ENCODE peak calls at places on chromosomes 13 and 19, in ten cellular contexts. F is mesendoderm, R is GM23248, Q is H1, Z is mammary epithelial cell, J is SK-N-SH, G is endothelial cell of umbilical vein, P is MM.1S, C is neural progenitor cell, N is astrocyte. X is an unnamed sample. For H3K79me2, the result is how much of the 10 kb centered on the place peaks cover.

GRCh38 chr19:13036366-13036976 is 41.2 kb downstream of the NFIX start:
- DNase-seq in F (peak), R (peak), Q (no peak), Z (peak), J (no peak), G (no peak), P (peak), C (no peak), N (peak), X (peak)

GRCh38 chr13:23705578-23705977 is 135.4 kb downstream of the TNFRSF19 start:
- DNase-seq in F (no peak), R (peak), Q (no peak), Z (no peak), J (no peak), G (no peak), P (no peak), C (no peak), N (no peak), X (no peak)

GRCh38 chr13:53174550-53174949 is 145.9 kb downstream of the OLFM4 start:
- DNase-seq in F (no peak), R (no peak), Q (no peak), Z (no peak), J (no peak), G (no peak), P (no peak), C (no peak), N (no peak), X (no peak)

GRCh38 chr19:53906211-53907192 is 2.6 kb upstream of the CACNG7 start:
- DNase-seq in F (no peak), R (peak), Q (peak), Z (no peak), J (peak), G (no peak), P (no peak), C (peak), N (no peak), X (peak)

GRCh38 chr13:108185218-108185617 is 30.1 kb downstream of the LIG4 start:
- DNase-seq in F (no peak), R (no peak), Q (no peak), Z (no peak), J (no peak), G (no peak), P (no peak), C (no peak), N (no peak), X (no peak)

GRCh38 chr19:16367269-16367683 is 42.6 kb downstream of the KLF2 start:
- DNase-seq in F (no peak), R (no peak), Q (no peak), Z (no peak), J (no peak), G (no peak), P (peak), C (no peak), N (no peak), X (no peak)

GRCh38 chr13:85970727-85971126 is 171.5 kb upstream of the SLITRK6 start:
- DNase-seq in F (no peak), R (peak), Q (no peak), Z (no peak), J (no peak), G (no peak), P (no peak), C (no peak), N (no peak), X (peak)

GRCh38 chr19:13817018-13817614 is 21.9 kb downstream of the ZSWIM4 start:
- DNase-seq in F (peak), R (peak), Q (peak), Z (no peak), J (no peak), G (no peak), P (peak), C (peak), N (no peak), X (no peak)

GRCh38 chr19:35378356-35378755 is 7.5 kb downstream of the GPR42 start:
- DNase-seq in F (no peak), R (no peak), Q (no peak), Z (no peak), J (no peak), G (no peak), P (no peak), C (no peak), N (no peak), X (no peak)

GRCh38 chr13:93066187-93066586 is 160.4 kb upstream of the GPC6 start:
- DNase-seq in F (no peak), R (peak), Q (no peak), Z (peak), J (no peak), G (no peak), P (no peak), C (no peak), N (peak), X (peak)

GRCh38 chr19:33402421-33403220 is 29.1 kb downstream of the CEBPG start:
- DNase-seq in F (no peak), R (no peak), Q (no peak), Z (no peak), J (peak), G (no peak), P (no peak), C (no peak), N (no peak), X (no peak)

GRCh38 chr19:46383846-46384245 is 29.5 kb downstream of the CCDC8 start:
- DNase-seq in F (no peak), R (no peak), Q (no peak), Z (no peak), J (no peak), G (no peak), P (no peak), C (no peak), N (no peak), X (no peak)

GRCh38 chr19:53172892-53173291 is 14.0 kb upstream of the ZNF347 start:
- DNase-seq in F (no peak), R (no peak), Q (no peak), Z (no peak), J (no peak), G (no peak), P (no peak), C (no peak), N (no peak), X (no peak)

GRCh38 chr13:31100721-31101120 is 61.0 kb downstream of the HSPH1 start:
- DNase-seq in F (no peak), R (no peak), Q (no peak), Z (no peak), J (no peak), G (no peak), P (no peak), C (no peak), N (no peak), X (no peak)

GRCh38 chr19:6536138-6536671 is 5.4 kb downstream of the TNFSF9 start:
- DNase-seq in F (peak), R (peak), Q (peak), Z (peak), J (peak), G (peak), P (peak), C (peak), N (peak), X (peak)

GRCh38 chr19:19111138-19111835 is 27.0 kb downstream of the TMEM161A start:
- DNase-seq in F (no peak), R (no peak), Q (no peak), Z (no peak), J (peak), G (no peak), P (no peak), C (no peak), N (no peak), X (no peak)

GRCh38 chr19:13794388-13794751 is 873 bp upstream of the ZSWIM4 start:
- DNase-seq in F (no peak), R (peak), Q (no peak), Z (peak), J (no peak), G (peak), P (no peak), C (no peak), N (peak), X (peak)

GRCh38 chr19:9406798-9407352 is 28.5 kb downstream of the ZNF266 start:
- DNase-seq in F (no peak), R (peak), Q (no peak), Z (peak), J (peak), G (no peak), P (no peak), C (no peak), N (peak), X (no peak)

GRCh38 chr13:45936621-45937020 is 85.1 kb upstream of the SIAH3 start:
- DNase-seq in F (peak), R (no peak), Q (no peak), Z (no peak), J (no peak), G (no peak), P (no peak), C (no peak), N (no peak), X (no peak)

GRCh38 chr13:55437162-55437561 is 1703.6 kb upstream of the PRR20A start:
- DNase-seq in F (no peak), R (no peak), Q (no peak), Z (no peak), J (no peak), G (no peak), P (no peak), C (peak), N (no peak), X (no peak)

GRCh38 chr19:8578642-8579265 is 1.5 kb upstream of the MYO1F start:
- DNase-seq in F (peak), R (peak), Q (peak), Z (peak), J (peak), G (peak), P (peak), C (peak), N (no peak), X (peak)

GRCh38 chr13:71290963-71291937 is 575.8 kb downstream of the DACH1 start:
- DNase-seq in F (no peak), R (peak), Q (no peak), Z (peak), J (no peak), G (peak), P (peak), C (no peak), N (no peak), X (peak)

GRCh38 chr19:17997969-17998826 is 9.8 kb upstream of the ARRDC2 start:
- DNase-seq in F (peak), R (peak), Q (peak), Z (no peak), J (no peak), G (no peak), P (no peak), C (peak), N (no peak), X (peak)

GRCh38 chr13:32314968-32315254 is 252 bp downstream of the ZAR1L start:
- DNase-seq in F (peak), R (peak), Q (no peak), Z (peak), J (peak), G (no peak), P (peak), C (peak), N (peak), X (peak)

GRCh38 chr13:92547256-92547655 is 679.4 kb upstream of the GPC6 start:
- DNase-seq in F (no peak), R (no peak), Q (no peak), Z (peak), J (no peak), G (no peak), P (no peak), C (no peak), N (peak), X (peak)

GRCh38 chr19:28575816-28576215 is 637.1 kb downstream of the UQCRFS1 start:
- DNase-seq in F (no peak), R (no peak), Q (no peak), Z (no peak), J (no peak), G (no peak), P (no peak), C (no peak), N (no peak), X (no peak)

GRCh38 chr19:45569619-45570421 is 14.8 kb downstream of the OPA3 start:
- DNase-seq in F (peak), R (peak), Q (peak), Z (no peak), J (peak), G (peak), P (peak), C (peak), N (no peak), X (peak)

GRCh38 chr13:48728226-48728625 is 74.5 kb downstream of the CYSLTR2 start:
- DNase-seq in F (no peak), R (no peak), Q (no peak), Z (no peak), J (no peak), G (no peak), P (no peak), C (no peak), N (no peak), X (no peak)

GRCh38 chr13:96650301-96650886 is 343.9 kb downstream of the OXGR1 start:
- DNase-seq in F (peak), R (peak), Q (no peak), Z (peak), J (no peak), G (peak), P (peak), C (no peak), N (peak), X (peak)

GRCh38 chr19:35248310-35249145 is at the start of gene LSR:
- DNase-seq in F (peak), R (no peak), Q (peak), Z (peak), J (no peak), G (no peak), P (peak), C (peak), N (no peak), X (peak)

GRCh38 chr13:43864921-43865320 is 14.6 kb downstream of the CCDC122 start:
- DNase-seq in F (no peak), R (no peak), Q (no peak), Z (peak), J (no peak), G (no peak), P (no peak), C (no peak), N (no peak), X (peak)

GRCh38 chr13:40590112-40590862 is 76.2 kb downstream of the FOXO1 start:
- DNase-seq in F (no peak), R (no peak), Q (no peak), Z (no peak), J (no peak), G (no peak), P (no peak), C (no peak), N (no peak), X (no peak)

GRCh38 chr19:33461256-33462111 is 60.1 kb downstream of the PEPD start:
- DNase-seq in F (no peak), R (no peak), Q (no peak), Z (no peak), J (no peak), G (no peak), P (no peak), C (no peak), N (no peak), X (no peak)

GRCh38 chr19:7013678-7014077 is 7.6 kb downstream of the MBD3L2B start:
- DNase-seq in F (no peak), R (peak), Q (no peak), Z (peak), J (no peak), G (no peak), P (no peak), C (no peak), N (no peak), X (peak)

DNA sequence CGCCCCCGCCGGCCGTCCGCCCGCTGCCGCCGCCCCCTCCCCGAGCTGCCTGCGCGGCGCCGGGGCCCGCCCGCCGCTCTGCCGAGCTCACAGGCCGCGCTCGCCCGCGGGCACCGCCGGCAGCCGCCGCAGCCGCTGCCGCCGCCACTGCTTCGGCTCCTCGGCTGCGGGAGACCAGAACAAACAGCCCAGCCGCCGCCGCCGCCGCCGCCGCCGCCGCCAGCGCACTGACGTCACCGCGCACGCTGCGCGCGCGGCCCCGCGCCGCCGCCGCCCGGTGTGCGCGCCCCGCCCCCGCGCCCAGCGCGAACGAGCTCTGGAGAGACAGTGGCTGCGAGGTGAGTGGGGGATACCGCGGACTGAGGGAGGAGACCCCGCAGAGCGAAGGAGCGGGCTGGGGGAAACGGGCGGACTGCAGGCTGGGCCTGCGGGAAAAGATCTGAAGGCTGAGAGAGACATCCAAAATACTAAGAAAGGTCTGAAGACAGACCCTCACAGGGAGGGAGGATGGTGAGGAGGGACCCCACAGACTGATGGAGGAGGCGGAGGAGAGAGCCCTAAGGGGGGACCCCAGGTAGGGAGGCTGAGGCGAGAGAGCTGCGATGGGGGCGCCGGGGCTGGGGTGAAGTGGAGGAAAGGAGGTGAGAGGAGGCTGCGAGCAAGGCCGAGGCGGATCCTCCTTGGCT is at the start of gene BRD4:
- DNase-seq in F (peak), R (peak), Q (peak), Z (peak), J (peak), G (peak), P (peak), C (peak), N (no peak), X (peak)
- H3K4me3 ChIP-seq in F (peak), R (peak), Q (peak), Z (peak), J (peak), G (peak), P (peak), C (peak), N (peak), X (peak)

GRCh38 chr13:75789451-75790197 is 153.5 kb downstream of the LMO7 start:
- DNase-seq in F (no peak), R (peak), Q (no peak), Z (no peak), J (no peak), G (peak), P (no peak), C (no peak), N (no peak), X (no peak)
- H3K79me2 ChIP-seq in F (under half), R (half or more), Q (under half), Z (under half), J (half or more), G (under half), P (under half), C (under half), N (half or more), X (half or more)

GRCh38 chr19:2511991-2512390 is 36.1 kb downstream of the GADD45B start:
- DNase-seq in F (no peak), R (no peak), Q (no peak), Z (no peak), J (no peak), G (no peak), P (no peak), C (no peak), N (no peak), X (no peak)

GRCh38 chr19:2509096-2509495 is 33.2 kb downstream of the GADD45B start:
- DNase-seq in F (no peak), R (no peak), Q (no peak), Z (no peak), J (peak), G (no peak), P (no peak), C (no peak), N (no peak), X (no peak)

GRCh38 chr19:2512523-2513431 is 36.9 kb downstream of the GADD45B start:
- DNase-seq in F (no peak), R (no peak), Q (no peak), Z (no peak), J (no peak), G (no peak), P (no peak), C (no peak), N (no peak), X (no peak)

GRCh38 chr19:2514981-2515518 is 39.1 kb downstream of the GADD45B start:
- DNase-seq in F (no peak), R (no peak), Q (no peak), Z (no peak), J (no peak), G (no peak), P (no peak), C (no peak), N (no peak), X (no peak)

GRCh38 chr19:2511570-2511969 is 35.6 kb downstream of the GADD45B start:
- DNase-seq in F (no peak), R (no peak), Q (no peak), Z (no peak), J (no peak), G (no peak), P (no peak), C (no peak), N (no peak), X (no peak)
- H3K4me3 ChIP-seq in F (no peak), R (no peak), Q (no peak), Z (no peak), J (no peak), G (no peak), P (no peak), C (no peak), N (no peak), X (no peak)

GRCh38 chr19:38073806-38074685 is 150.0 kb downstream of the DPF1 start:
- DNase-seq in F (peak), R (no peak), Q (peak), Z (no peak), J (peak), G (no peak), P (no peak), C (peak), N (no peak), X (no peak)

GRCh38 chr19:38071647-38072046 is 152.4 kb downstream of the DPF1 start:
- DNase-seq in F (no peak), R (no peak), Q (no peak), Z (no peak), J (no peak), G (no peak), P (no peak), C (no peak), N (no peak), X (no peak)

GRCh38 chr19:38076337-38076736 is 147.7 kb downstream of the DPF1 start:
- DNase-seq in F (no peak), R (no peak), Q (no peak), Z (no peak), J (no peak), G (no peak), P (no peak), C (no peak), N (no peak), X (no peak)

GRCh38 chr19:38070573-38070972 is 153.4 kb downstream of the DPF1 start:
- DNase-seq in F (no peak), R (peak), Q (no peak), Z (peak), J (no peak), G (no peak), P (no peak), C (no peak), N (peak), X (peak)

DNA sequence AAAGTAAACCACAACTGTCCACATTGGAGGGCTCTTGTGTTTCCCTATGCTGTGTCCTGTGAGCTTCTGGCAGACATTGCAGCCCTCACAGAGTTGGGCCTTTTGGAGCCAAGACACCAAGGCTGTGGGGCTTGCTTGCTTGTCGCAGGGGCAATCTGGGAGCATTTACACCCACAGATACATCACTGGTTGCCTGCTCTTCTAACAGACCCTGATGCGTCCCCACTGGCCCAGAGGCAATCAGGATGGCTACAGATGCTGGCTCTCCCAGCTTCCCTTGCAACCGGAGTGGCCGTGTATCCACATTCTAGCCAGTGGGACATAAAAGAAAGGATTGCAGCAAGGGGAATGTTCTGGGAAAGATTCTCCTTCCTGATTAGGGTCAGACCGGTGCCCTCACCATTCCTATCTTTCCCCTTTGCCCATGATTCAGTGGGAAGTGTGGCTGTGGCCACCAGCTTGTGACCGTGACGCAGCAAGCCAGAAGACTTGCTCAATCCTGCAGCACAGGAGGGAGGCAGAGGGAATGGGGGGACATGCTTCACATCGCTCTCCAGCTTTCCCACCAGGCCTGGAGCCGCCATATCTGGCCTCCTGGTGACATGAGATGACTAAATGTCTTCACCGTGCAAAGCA is 151.1 kb downstream of the DPF1 start:
- DNase-seq in F (no peak), R (no peak), Q (no peak), Z (no peak), J (no peak), G (no peak), P (no peak), C (no peak), N (no peak), X (no peak)
- H3K79me2 ChIP-seq in F (under half), R (under half), Q (under half), Z (under half), J (under half), G (under half), P (under half), C (under half), N (under half), X (under half)

GRCh38 chr13:28140433-28141125 is 2.2 kb downstream of the PAN3 start:
- DNase-seq in F (peak), R (peak), Q (no peak), Z (no peak), J (no peak), G (peak), P (no peak), C (peak), N (no peak), X (peak)
- H3K4me3 ChIP-seq in F (no peak), R (peak), Q (peak), Z (no peak), J (peak), G (no peak), P (peak), C (peak), N (peak), X (peak)